ENCODE peak calls at places on chromosomes 4 and X, in seven cellular contexts. Y is fibroblast of the aortic adventitia, H is PC-9, N is choroid plexus epithelial cell, B is dorsolateral prefrontal cortex, V is neural crest cell, Q is adrenal gland. D is an unnamed sample.

GRCh38 chr4:4727536-4727935 is 131.9 kb upstream of the MSX1 start:
- DNase-seq in Y (no peak), V (no peak), N (no peak), B (no peak), Q (no peak), H (no peak), D (no peak)

GRCh38 chrX:129737921-129738320 is 858 bp upstream of the XPNPEP2 start:
- DNase-seq in Y (peak), Q (no peak), V (no peak), N (peak), B (no peak), H (no peak), D (no peak)

GRCh38 chr4:101326586-101326985 is 20.7 kb downstream of the PPP3CA start:
- DNase-seq in B (no peak), H (no peak), N (no peak), Q (no peak), V (no peak), Y (no peak), D (no peak)

GRCh38 chr4:4496604-4497372 is 45.1 kb downstream of the STX18 start:
- DNase-seq in Y (peak), N (peak), Q (peak), V (peak), H (no peak), B (no peak), D (no peak)

GRCh38 chr4:149715822-149716585 is 99.6 kb downstream of the IQCM start:
- DNase-seq in N (no peak), Y (no peak), B (no peak), V (no peak), H (no peak), Q (no peak), D (no peak)

GRCh38 chrX:82816572-82816971 is 691.5 kb upstream of the POU3F4 start:
- DNase-seq in V (no peak), Y (no peak), B (no peak), Q (no peak), H (peak), N (peak), D (no peak)

GRCh38 chrX:118117069-118117405 is 427 bp upstream of the KLHL13 start:
- DNase-seq in Q (peak), Y (no peak), H (no peak), N (no peak), V (no peak), B (no peak), D (no peak)

GRCh38 chr4:122710434-122711308 is 21.8 kb upstream of the BBS12 start:
- DNase-seq in V (no peak), Y (peak), H (no peak), N (peak), Q (no peak), B (no peak), D (no peak)

GRCh38 chr4:137998666-137999429 is 243.3 kb downstream of the SLC7A11 start:
- DNase-seq in N (peak), Y (peak), B (no peak), H (no peak), V (no peak), Q (no peak), D (no peak)

GRCh38 chr4:122914938-122915337 is 7.5 kb downstream of the NUDT6 start:
- DNase-seq in Y (peak), N (peak), B (no peak), V (no peak), Q (no peak), H (no peak), D (no peak)

GRCh38 chr4:7124643-7125442 is 57.0 kb upstream of the GRPEL1 start:
- DNase-seq in B (no peak), V (no peak), H (no peak), Y (peak), Q (peak), N (peak), D (no peak)

GRCh38 chr4:67545996-67546356 is 673 bp upstream of the CENPC start:
- DNase-seq in V (no peak), H (no peak), N (no peak), B (no peak), Y (no peak), Q (no peak), D (no peak)

GRCh38 chrX:13688772-13689518 is at the start of gene RAB9A:
- DNase-seq in H (peak), Q (peak), B (peak), N (peak), Y (peak), V (peak), D (peak)

GRCh38 chr4:2733844-2734574 is 22.1 kb downstream of the TNIP2 start:
- DNase-seq in Q (no peak), V (no peak), B (no peak), N (no peak), Y (no peak), H (no peak), D (no peak)

GRCh38 chrX:132226169-132226568 is 6.9 kb upstream of the RAP2C start:
- DNase-seq in N (peak), V (no peak), H (no peak), B (no peak), Q (no peak), Y (peak), D (no peak)

GRCh38 chr4:98507299-98507698 is 151.1 kb downstream of the TSPAN5 start:
- DNase-seq in V (no peak), B (no peak), H (no peak), Q (no peak), Y (no peak), N (no peak), D (no peak)

GRCh38 chrX:49106930-49107329 is 16.6 kb downstream of the GPKOW start:
- DNase-seq in B (peak), H (no peak), V (peak), Y (peak), Q (peak), N (peak), D (no peak)

GRCh38 chrX:54708404-54708803 is 89.7 kb downstream of the ITIH6 start:
- DNase-seq in H (no peak), V (no peak), Y (no peak), N (no peak), Q (no peak), B (no peak), D (no peak)

GRCh38 chrX:121322159-121322558 is 274.7 kb downstream of the GLUD2 start:
- DNase-seq in B (no peak), N (peak), V (no peak), Q (no peak), H (no peak), Y (no peak), D (no peak)

GRCh38 chr4:174204194-174204831 is 79.2 kb downstream of the FBXO8 start:
- DNase-seq in Y (no peak), V (no peak), H (no peak), Q (no peak), B (no peak), N (no peak), D (no peak)

GRCh38 chr4:176377705-176378302 is 58.0 kb downstream of the SPCS3 start:
- DNase-seq in B (no peak), Y (peak), N (peak), H (no peak), V (no peak), Q (no peak), D (no peak)

GRCh38 chrX:154605566-154605965 is 13.5 kb downstream of the CTAG1B start:
- DNase-seq in Y (no peak), H (no peak), Q (no peak), B (no peak), N (no peak), V (no peak), D (no peak)

GRCh38 chr4:53478671-53479456 is 101.4 kb downstream of the FIP1L1 start:
- DNase-seq in B (no peak), Y (peak), H (peak), V (no peak), Q (peak), N (peak), D (no peak)

GRCh38 chr4:184574861-184575260 is 74.4 kb downstream of the CASP3 start:
- DNase-seq in H (no peak), Q (no peak), N (no peak), B (no peak), V (no peak), Y (no peak), D (no peak)

GRCh38 chrX:31212856-31213748 is 141.3 kb upstream of the FTHL17 start:
- DNase-seq in N (no peak), Q (no peak), H (no peak), V (no peak), Y (no peak), B (no peak), D (no peak)

GRCh38 chr4:141255016-141255415 is 34.3 kb downstream of the ZNF330 start:
- DNase-seq in Q (no peak), N (no peak), V (no peak), B (no peak), H (no peak), Y (no peak), D (no peak)

GRCh38 chr4:25313194-25313895 is 771 bp downstream of the ZCCHC4 start:
- DNase-seq in V (no peak), N (peak), H (no peak), Y (no peak), B (no peak), Q (no peak), D (no peak)

DNA sequence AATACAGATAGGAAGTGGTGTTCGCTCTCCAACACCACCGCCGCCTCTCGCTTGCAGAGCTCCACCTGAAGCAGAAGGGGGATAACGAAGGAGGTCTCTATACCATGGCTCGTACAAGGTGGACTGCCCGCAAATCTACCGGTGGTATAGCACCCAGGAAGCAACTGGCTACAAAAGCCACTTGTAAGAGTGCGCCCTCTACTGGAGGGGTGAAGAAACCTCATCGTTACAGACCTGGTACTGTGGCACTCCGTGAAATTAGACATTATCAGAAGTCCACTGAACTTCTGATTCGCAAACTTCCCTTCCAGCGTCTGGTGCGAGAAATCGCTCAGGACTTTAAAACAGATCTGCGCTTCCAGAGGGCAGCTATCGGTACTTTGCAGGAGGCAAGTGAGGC is 5.2 kb upstream of the BMP15 start:
- DNase-seq in H (no peak), Y (no peak), V (no peak), B (no peak), N (no peak), Q (no peak), D (no peak)
- TF ChIP-seq CTCF in H (peak), Y (peak), V (peak), B (no peak), N (peak), Q (no peak), D (peak)

DNA sequence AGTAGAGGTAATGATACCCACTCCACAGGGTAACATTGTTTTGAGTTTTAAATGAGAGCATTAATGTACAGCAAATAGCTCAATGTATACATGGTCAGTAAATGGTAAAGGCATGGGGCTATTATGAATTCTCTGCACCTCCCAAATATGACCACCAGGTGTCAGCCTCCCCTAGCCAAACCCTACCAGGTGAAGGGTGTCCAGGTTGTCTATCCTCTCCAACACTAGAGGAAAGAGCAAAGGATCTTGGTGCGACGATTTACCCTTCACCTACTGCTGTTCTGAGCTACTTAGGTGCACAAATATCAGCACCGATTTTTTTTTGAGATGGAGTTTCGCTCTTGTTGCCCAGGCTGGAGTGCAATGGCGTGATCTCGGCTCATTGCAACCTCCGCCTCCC is 26.5 kb upstream of the XIAP start:
- DNase-seq in B (peak), V (peak), N (peak), Y (peak), H (peak), Q (peak), D (no peak)
- TF ChIP-seq CTCF in B (peak), V (peak), N (peak), Y (peak), H (peak), Q (peak), D (peak)

GRCh38 chr4:22962186-22962786 is 269.5 kb downstream of the GBA3 start:
- DNase-seq in Y (peak), B (no peak), V (peak), Q (no peak), H (no peak), N (peak), D (no peak)
- TF ChIP-seq CTCF in Y (peak), B (peak), V (peak), Q (no peak), H (peak), N (peak), D (peak)

GRCh38 chr4:102732678-102733445 is 27.9 kb downstream of the MANBA start:
- DNase-seq in B (no peak), Q (no peak), N (no peak), V (no peak), H (no peak), Y (no peak), D (no peak)

GRCh38 chr4:102735578-102735977 is 25.2 kb downstream of the MANBA start:
- DNase-seq in N (no peak), B (no peak), Y (no peak), V (no peak), H (no peak), Q (no peak), D (no peak)

GRCh38 chr4:102734591-102735385 is 26.0 kb downstream of the MANBA start:
- DNase-seq in N (peak), V (no peak), H (no peak), B (no peak), Q (no peak), Y (no peak), D (no peak)

GRCh38 chr4:102734116-102734515 is 26.7 kb downstream of the MANBA start:
- DNase-seq in B (no peak), V (no peak), N (no peak), Y (no peak), Q (no peak), H (no peak), D (no peak)

GRCh38 chr4:102730968-102731533 is 29.7 kb downstream of the MANBA start:
- DNase-seq in N (no peak), V (no peak), H (no peak), B (no peak), Q (no peak), Y (no peak), D (no peak)
- TF ChIP-seq CTCF in N (peak), V (no peak), H (no peak), B (no peak), Q (no peak), Y (no peak), D (peak)

DNA sequence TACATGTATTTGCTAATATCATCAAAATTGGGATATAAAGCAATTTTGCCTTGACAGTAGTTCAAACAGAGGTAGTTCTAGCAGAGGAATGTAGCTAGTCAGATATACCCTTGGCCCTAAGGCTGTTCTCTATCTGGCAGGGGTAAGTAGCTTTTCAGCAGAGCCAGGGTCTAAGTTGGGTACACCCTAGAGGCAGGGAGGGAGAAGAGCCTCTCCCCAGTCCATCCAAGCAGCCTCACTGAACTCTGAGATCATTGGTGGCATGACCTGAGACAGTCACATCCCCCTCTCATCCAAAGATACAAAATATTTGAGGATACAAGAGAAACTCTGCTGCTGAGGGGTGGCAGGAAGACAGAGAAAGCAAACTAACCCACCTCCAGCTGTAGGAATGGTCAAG is 343.7 kb downstream of the DHX15 start:
- DNase-seq in Q (no peak), N (no peak), H (no peak), Y (no peak), V (no peak), B (no peak), D (no peak)
- TF ChIP-seq CTCF in Q (no peak), N (no peak), H (no peak), Y (no peak), V (no peak), B (no peak), D (no peak)

GRCh38 chrX:119728487-119728886 is 29.9 kb upstream of the SOWAHD start:
- DNase-seq in Y (no peak), V (no peak), Q (no peak), B (no peak), H (no peak), N (no peak), D (no peak)
- TF ChIP-seq CTCF in Y (no peak), V (peak), Q (no peak), B (no peak), H (peak), N (peak), D (no peak)

DNA sequence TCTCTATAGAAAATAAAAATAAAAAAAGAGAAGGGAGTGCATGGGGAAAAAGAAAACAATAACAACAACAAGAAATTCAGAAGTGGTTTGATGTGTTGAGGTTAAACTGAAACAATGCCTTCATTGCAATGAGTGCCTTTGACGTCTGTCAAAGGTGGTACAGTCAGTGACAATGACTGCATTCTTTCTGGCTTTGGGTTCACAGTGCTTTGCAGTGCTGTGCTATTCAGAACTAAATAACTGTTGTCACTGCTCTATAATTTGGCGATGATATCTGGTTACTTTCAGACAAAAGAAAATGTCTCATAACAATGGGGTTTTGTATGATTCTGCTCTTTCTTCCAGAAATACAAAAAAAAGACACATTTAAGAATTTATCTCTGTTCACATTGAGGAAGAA is 488.6 kb upstream of the MAGEB2 start:
- DNase-seq in B (peak), N (no peak), Q (no peak), Y (no peak), V (no peak), H (no peak), D (no peak)
- TF ChIP-seq CTCF in B (no peak), N (no peak), Q (no peak), Y (no peak), V (no peak), H (no peak), D (no peak)

GRCh38 chrX:151722241-151722846 is 6.5 kb downstream of the FATE1 start:
- DNase-seq in N (peak), Q (no peak), H (no peak), B (no peak), V (peak), Y (peak), D (no peak)
- TF ChIP-seq CTCF in N (peak), Q (no peak), H (no peak), B (no peak), V (peak), Y (peak), D (peak)

DNA sequence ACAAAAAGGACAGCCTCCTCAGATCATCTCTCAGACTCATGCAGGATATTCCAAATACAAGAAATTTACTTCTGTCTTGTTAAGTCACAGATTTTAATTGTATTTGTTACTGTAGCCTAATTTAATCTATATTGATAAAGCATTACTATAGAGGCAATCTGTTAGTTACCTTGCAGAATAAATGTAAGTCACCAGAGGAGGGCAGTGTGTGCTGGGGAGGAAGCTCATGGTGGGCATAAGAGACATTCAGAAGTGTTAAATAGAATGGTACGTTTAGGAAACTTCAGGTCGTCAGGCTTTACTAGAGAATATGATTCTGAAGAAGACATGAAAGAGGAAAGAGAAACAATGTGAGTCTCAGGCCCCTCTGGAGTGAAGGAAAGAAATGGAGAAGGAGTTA is 37.3 kb upstream of the INPP4B start:
- DNase-seq in N (peak), H (no peak), Y (peak), Q (no peak), B (no peak), V (no peak), D (no peak)
- TF ChIP-seq CTCF in N (peak), H (no peak), Y (peak), Q (no peak), B (peak), V (peak), D (peak)

DNA sequence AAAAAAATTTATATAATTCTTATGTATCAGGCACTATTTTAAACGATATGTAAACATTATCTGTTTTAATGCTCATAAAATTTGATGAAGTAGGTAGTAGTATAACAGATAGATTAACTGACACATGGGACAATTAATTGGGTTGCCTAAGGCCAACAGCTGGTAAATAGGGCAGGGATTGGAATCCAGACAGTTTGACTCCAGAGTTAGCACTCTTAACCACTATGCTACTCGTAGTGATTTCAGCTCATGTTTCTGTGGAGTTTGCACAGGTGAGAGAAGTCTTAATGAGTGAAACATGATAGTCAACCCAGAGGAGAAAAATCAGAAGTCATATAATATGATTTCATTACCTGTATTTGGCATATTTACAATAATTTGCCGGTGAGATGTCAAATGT is 126.0 kb upstream of the WDFY3 start:
- DNase-seq in Q (no peak), Y (no peak), V (no peak), H (no peak), N (no peak), B (no peak), D (no peak)
- TF ChIP-seq CTCF in Q (no peak), Y (no peak), V (no peak), H (no peak), N (no peak), B (no peak), D (no peak)

D was measured in type B pancreatic cell.